ENCODE peak calls at places on chromosomes 6 and 20, in nine cellular contexts. One of them, this sample, is unnamed.

GRCh38 chr6:11919771-11920440 is 92.2 kb upstream of the HIVEP1 start:
- DNase-seq in fibroblast of the aortic adventitia: no peak
- DNase-seq in A549: no peak
- DNase-seq in GM06990: no peak
- DNase-seq in IMR-90: no peak
- DNase-seq in HCT116: no peak
- DNase-seq in lower lobe of right lung: no peak
- DNase-seq in AG04450: no peak
- DNase-seq in right lobe of liver: no peak
- DNase-seq in this sample: no peak

GRCh38 chr20:23657202-23657601 is 19.4 kb upstream of the CST3 start:
- DNase-seq in fibroblast of the aortic adventitia: no peak
- DNase-seq in A549: no peak
- DNase-seq in GM06990: no peak
- DNase-seq in IMR-90: no peak
- DNase-seq in HCT116: no peak
- DNase-seq in lower lobe of right lung: no peak
- DNase-seq in AG04450: no peak
- DNase-seq in right lobe of liver: no peak
- DNase-seq in this sample: no peak

GRCh38 chr6:7112741-7113313 is 5.1 kb downstream of the RREB1 start:
- DNase-seq in fibroblast of the aortic adventitia: no peak
- DNase-seq in A549: no peak
- DNase-seq in GM06990: peak; percentile 51
- DNase-seq in IMR-90: no peak
- DNase-seq in HCT116: no peak
- DNase-seq in lower lobe of right lung: no peak
- DNase-seq in AG04450: no peak
- DNase-seq in right lobe of liver: peak; percentile 59
- DNase-seq in this sample: no peak

GRCh38 chr6:28003661-28004060 is 46.6 kb downstream of the OR2B6 start:
- DNase-seq in fibroblast of the aortic adventitia: no peak
- DNase-seq in A549: no peak
- DNase-seq in GM06990: no peak
- DNase-seq in IMR-90: no peak
- DNase-seq in HCT116: no peak
- DNase-seq in lower lobe of right lung: no peak
- DNase-seq in AG04450: no peak
- DNase-seq in right lobe of liver: no peak
- DNase-seq in this sample: no peak

GRCh38 chr20:59752101-59752586 is 147.8 kb downstream of the PHACTR3 start:
- DNase-seq in fibroblast of the aortic adventitia: no peak
- DNase-seq in A549: no peak
- DNase-seq in GM06990: peak; percentile 71
- DNase-seq in IMR-90: no peak
- DNase-seq in HCT116: no peak
- DNase-seq in lower lobe of right lung: peak; percentile 63
- DNase-seq in AG04450: no peak
- DNase-seq in right lobe of liver: no peak
- DNase-seq in this sample: no peak

GRCh38 chr20:64220420-64220819 is 35.1 kb upstream of the PCMTD2 start:
- DNase-seq in fibroblast of the aortic adventitia: no peak
- DNase-seq in A549: no peak
- DNase-seq in GM06990: no peak
- DNase-seq in IMR-90: no peak
- DNase-seq in HCT116: no peak
- DNase-seq in lower lobe of right lung: no peak
- DNase-seq in AG04450: no peak
- DNase-seq in right lobe of liver: no peak
- DNase-seq in this sample: no peak

GRCh38 chr6:113873043-113873667 is 16.0 kb downstream of the MARCKS start:
- DNase-seq in fibroblast of the aortic adventitia: no peak
- DNase-seq in A549: peak; percentile 8
- DNase-seq in GM06990: peak; percentile 57
- DNase-seq in IMR-90: no peak
- DNase-seq in HCT116: no peak
- DNase-seq in lower lobe of right lung: peak; percentile 66
- DNase-seq in AG04450: no peak
- DNase-seq in right lobe of liver: peak; percentile 71
- DNase-seq in this sample: no peak

GRCh38 chr6:45327956-45328522 is at the start of gene RUNX2:
- DNase-seq in fibroblast of the aortic adventitia: peak; percentile 95
- DNase-seq in A549: no peak
- DNase-seq in GM06990: no peak
- DNase-seq in IMR-90: peak; percentile 87
- DNase-seq in HCT116: no peak
- DNase-seq in lower lobe of right lung: no peak
- DNase-seq in AG04450: peak; percentile 49
- DNase-seq in right lobe of liver: no peak
- DNase-seq in this sample: no peak

GRCh38 chr20:64203037-64203777 is 39.0 kb downstream of the MYT1 start:
- DNase-seq in fibroblast of the aortic adventitia: no peak
- DNase-seq in A549: no peak
- DNase-seq in GM06990: no peak
- DNase-seq in IMR-90: no peak
- DNase-seq in HCT116: no peak
- DNase-seq in lower lobe of right lung: no peak
- DNase-seq in AG04450: no peak
- DNase-seq in right lobe of liver: no peak
- DNase-seq in this sample: no peak

GRCh38 chr20:17849901-17850673 is 118.5 kb downstream of the SNX5 start:
- DNase-seq in fibroblast of the aortic adventitia: peak; percentile 100
- DNase-seq in A549: peak; percentile 36
- DNase-seq in GM06990: no peak
- DNase-seq in IMR-90: peak; percentile 99
- DNase-seq in HCT116: peak; percentile 90
- DNase-seq in lower lobe of right lung: peak; percentile 53
- DNase-seq in AG04450: peak; percentile 89
- DNase-seq in right lobe of liver: no peak
- DNase-seq in this sample: no peak

GRCh38 chr20:325889-326644 is 715 bp downstream of the SOX12 start:
- DNase-seq in fibroblast of the aortic adventitia: peak; percentile 56
- DNase-seq in A549: peak; percentile 45
- DNase-seq in GM06990: peak; percentile 84
- DNase-seq in IMR-90: peak; percentile 67
- DNase-seq in HCT116: no peak
- DNase-seq in lower lobe of right lung: peak; percentile 80
- DNase-seq in AG04450: no peak
- DNase-seq in right lobe of liver: peak; percentile 72
- DNase-seq in this sample: peak; percentile 95

GRCh38 chr20:63955846-63956663 is at the start of gene UCKL1:
- DNase-seq in fibroblast of the aortic adventitia: peak; percentile 90
- DNase-seq in A549: peak; percentile 81
- DNase-seq in GM06990: peak; percentile 93
- DNase-seq in IMR-90: peak; percentile 91
- DNase-seq in HCT116: peak; percentile 79
- DNase-seq in lower lobe of right lung: peak; percentile 95
- DNase-seq in AG04450: peak; percentile 80
- DNase-seq in right lobe of liver: peak; percentile 96
- DNase-seq in this sample: no peak

GRCh38 chr6:157036245-157036681 is 259.1 kb downstream of the ARID1B start:
- DNase-seq in fibroblast of the aortic adventitia: peak; percentile 72
- DNase-seq in A549: no peak
- DNase-seq in GM06990: no peak
- DNase-seq in IMR-90: peak; percentile 48
- DNase-seq in HCT116: no peak
- DNase-seq in lower lobe of right lung: no peak
- DNase-seq in AG04450: no peak
- DNase-seq in right lobe of liver: no peak
- DNase-seq in this sample: no peak

GRCh38 chr6:90233994-90234393 is 62.6 kb downstream of the BACH2 start:
- DNase-seq in fibroblast of the aortic adventitia: no peak
- DNase-seq in A549: no peak
- DNase-seq in GM06990: no peak
- DNase-seq in IMR-90: no peak
- DNase-seq in HCT116: no peak
- DNase-seq in lower lobe of right lung: no peak
- DNase-seq in AG04450: no peak
- DNase-seq in right lobe of liver: no peak
- DNase-seq in this sample: no peak

GRCh38 chr6:118649918-118650499 is 1.4 kb downstream of the CEP85L start:
- DNase-seq in fibroblast of the aortic adventitia: no peak
- DNase-seq in A549: no peak
- DNase-seq in GM06990: no peak
- DNase-seq in IMR-90: no peak
- DNase-seq in HCT116: no peak
- DNase-seq in lower lobe of right lung: no peak
- DNase-seq in AG04450: no peak
- DNase-seq in right lobe of liver: no peak
- DNase-seq in this sample: no peak

GRCh38 chr6:118652051-118652699 is 784 bp upstream of the CEP85L start:
- DNase-seq in fibroblast of the aortic adventitia: no peak
- DNase-seq in A549: no peak
- DNase-seq in GM06990: no peak
- DNase-seq in IMR-90: no peak
- DNase-seq in HCT116: no peak
- DNase-seq in lower lobe of right lung: no peak
- DNase-seq in AG04450: no peak
- DNase-seq in right lobe of liver: no peak
- DNase-seq in this sample: no peak

GRCh38 chr6:118648866-118649554 is 2.4 kb downstream of the CEP85L start:
- DNase-seq in fibroblast of the aortic adventitia: peak; percentile 21
- DNase-seq in A549: no peak
- DNase-seq in GM06990: no peak
- DNase-seq in IMR-90: peak; percentile 37
- DNase-seq in HCT116: no peak
- DNase-seq in lower lobe of right lung: no peak
- DNase-seq in AG04450: no peak
- DNase-seq in right lobe of liver: no peak
- DNase-seq in this sample: no peak

GRCh38 chr6:118650500-118651281 is 700 bp downstream of the CEP85L start:
- DNase-seq in fibroblast of the aortic adventitia: peak; percentile 56
- DNase-seq in A549: peak; percentile 11
- DNase-seq in GM06990: peak; percentile 72
- DNase-seq in IMR-90: peak; percentile 48
- DNase-seq in HCT116: no peak
- DNase-seq in lower lobe of right lung: peak; percentile 57
- DNase-seq in AG04450: no peak
- DNase-seq in right lobe of liver: peak; percentile 64
- DNase-seq in this sample: no peak

DNA sequence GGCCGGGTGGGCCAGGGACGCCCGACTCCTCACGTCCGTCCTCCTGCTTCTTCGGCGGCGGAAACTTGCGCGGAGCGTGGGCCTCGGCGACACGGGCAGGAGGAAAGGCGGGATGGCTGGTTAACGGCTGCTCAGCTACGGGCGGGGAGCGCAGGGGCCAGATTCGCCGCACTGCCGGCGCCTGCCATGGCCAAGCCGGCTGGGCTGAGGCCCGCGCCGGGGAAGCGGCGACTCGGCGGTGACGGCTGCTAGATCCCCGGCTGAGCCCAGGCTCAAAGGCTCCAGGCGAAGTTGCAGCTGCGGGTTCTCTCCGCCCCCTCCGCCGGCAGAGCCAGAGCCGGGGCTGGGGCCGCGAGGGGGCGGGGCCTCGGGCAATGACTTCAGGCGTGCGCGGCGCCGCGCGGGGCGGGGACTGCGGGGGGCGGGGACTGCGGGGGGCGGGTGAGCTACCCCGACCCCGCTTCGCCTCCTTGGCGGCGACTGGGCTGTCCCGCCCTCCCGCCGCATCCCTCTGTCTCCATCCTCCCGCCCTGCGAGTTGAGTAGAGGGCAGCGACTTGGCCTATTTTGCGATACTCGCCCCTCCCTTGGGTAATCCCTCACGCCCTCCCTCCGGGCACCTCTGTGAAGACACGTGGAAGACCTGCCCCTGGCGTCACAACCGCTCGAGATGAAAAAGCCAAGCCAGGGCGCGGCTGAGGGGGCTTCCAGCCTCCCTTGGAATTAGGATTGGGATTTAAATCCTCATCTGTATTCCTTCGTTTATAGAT is at the start of gene CEP85L:
- DNase-seq in fibroblast of the aortic adventitia: peak; percentile 81
- DNase-seq in A549: peak; percentile 65
- DNase-seq in GM06990: peak; percentile 92
- DNase-seq in IMR-90: peak; percentile 86
- DNase-seq in HCT116: peak; percentile 62
- DNase-seq in lower lobe of right lung: peak; percentile 95
- DNase-seq in AG04450: peak; percentile 56
- DNase-seq in right lobe of liver: peak; percentile 94
- DNase-seq in this sample: peak; percentile 96
- TF ChIP-seq CTCF in fibroblast of the aortic adventitia: no peak
- TF ChIP-seq CTCF in A549: no peak
- TF ChIP-seq CTCF in GM06990: peak; percentile 3
- TF ChIP-seq CTCF in IMR-90: no peak
- TF ChIP-seq CTCF in HCT116: no peak
- TF ChIP-seq CTCF in lower lobe of right lung: peak; percentile 4
- TF ChIP-seq CTCF in AG04450: no peak
- TF ChIP-seq CTCF in right lobe of liver: no peak
- TF ChIP-seq CTCF in this sample: no peak

GRCh38 chr20:14334306-14334930 is 3.0 kb downstream of the FLRT3 start:
- DNase-seq in fibroblast of the aortic adventitia: peak; percentile 71
- DNase-seq in A549: peak; percentile 37
- DNase-seq in GM06990: no peak
- DNase-seq in IMR-90: peak; percentile 45
- DNase-seq in HCT116: no peak
- DNase-seq in lower lobe of right lung: no peak
- DNase-seq in AG04450: peak; percentile 15
- DNase-seq in right lobe of liver: no peak
- DNase-seq in this sample: no peak
- TF ChIP-seq CTCF in fibroblast of the aortic adventitia: peak; percentile 61
- TF ChIP-seq CTCF in A549: peak; percentile 74
- TF ChIP-seq CTCF in GM06990: peak; percentile 43
- TF ChIP-seq CTCF in IMR-90: peak; percentile 44
- TF ChIP-seq CTCF in HCT116: peak; percentile 28
- TF ChIP-seq CTCF in lower lobe of right lung: peak; percentile 32
- TF ChIP-seq CTCF in AG04450: peak; percentile 66
- TF ChIP-seq CTCF in right lobe of liver: peak; percentile 58
- TF ChIP-seq CTCF in this sample: peak; percentile 80

DNA sequence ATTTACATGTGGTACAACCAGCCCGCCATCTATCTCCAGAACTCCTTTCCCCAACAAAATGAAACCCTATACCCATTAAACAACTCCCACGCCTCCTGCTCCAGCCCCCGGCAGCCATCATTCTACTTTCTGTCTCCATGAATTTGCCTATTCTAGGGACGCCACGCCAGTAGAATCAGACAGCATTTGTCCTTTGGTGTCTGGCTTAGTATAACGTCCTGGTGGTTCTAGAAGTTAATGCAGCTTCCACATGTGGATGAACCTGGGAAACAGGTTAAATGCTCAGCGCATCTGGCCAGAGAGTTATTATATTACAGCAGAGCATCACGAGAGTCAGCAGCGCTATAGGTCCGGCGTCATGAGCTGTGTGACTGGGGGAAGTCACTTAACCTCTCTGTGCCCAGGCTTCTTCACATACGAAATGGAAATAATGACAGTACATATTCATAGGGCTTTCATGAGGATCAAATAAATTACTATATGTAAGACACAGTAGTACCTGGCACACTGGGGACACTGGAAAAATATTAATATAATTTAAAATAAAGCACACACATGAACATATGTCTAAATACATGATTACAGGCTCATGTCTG is 178.7 kb upstream of the TAB2 start:
- DNase-seq in fibroblast of the aortic adventitia: no peak
- DNase-seq in A549: no peak
- DNase-seq in GM06990: no peak
- DNase-seq in IMR-90: no peak
- DNase-seq in HCT116: no peak
- DNase-seq in lower lobe of right lung: no peak
- DNase-seq in AG04450: no peak
- DNase-seq in right lobe of liver: no peak
- DNase-seq in this sample: no peak
- TF ChIP-seq CTCF in fibroblast of the aortic adventitia: no peak
- TF ChIP-seq CTCF in A549: no peak
- TF ChIP-seq CTCF in GM06990: no peak
- TF ChIP-seq CTCF in IMR-90: no peak
- TF ChIP-seq CTCF in HCT116: no peak
- TF ChIP-seq CTCF in lower lobe of right lung: no peak
- TF ChIP-seq CTCF in AG04450: no peak
- TF ChIP-seq CTCF in right lobe of liver: no peak
- TF ChIP-seq CTCF in this sample: no peak

GRCh38 chr6:143279385-143279784 is 171.1 kb downstream of the ADAT2 start:
- DNase-seq in fibroblast of the aortic adventitia: peak; percentile 12
- DNase-seq in A549: peak; percentile 3
- DNase-seq in GM06990: no peak
- DNase-seq in IMR-90: peak; percentile 21
- DNase-seq in HCT116: peak; percentile 13
- DNase-seq in lower lobe of right lung: no peak
- DNase-seq in AG04450: no peak
- DNase-seq in right lobe of liver: no peak
- DNase-seq in this sample: no peak
- TF ChIP-seq CTCF in fibroblast of the aortic adventitia: peak; percentile 9
- TF ChIP-seq CTCF in A549: peak; percentile 23
- TF ChIP-seq CTCF in GM06990: peak; percentile 24
- TF ChIP-seq CTCF in IMR-90: peak; percentile 27
- TF ChIP-seq CTCF in HCT116: peak; percentile 46
- TF ChIP-seq CTCF in lower lobe of right lung: no peak
- TF ChIP-seq CTCF in AG04450: peak; percentile 17
- TF ChIP-seq CTCF in right lobe of liver: peak; percentile 32
- TF ChIP-seq CTCF in this sample: peak; percentile 72

This sample was measured in chondrocyte.